ENCODE peak calls at places on chromosomes 7 and 10, in ten cellular contexts. One of them, this sample, is unnamed. For H3K4me1 and H3K27me3, the result is how much of the 10 kb centered on the place peaks cover.

GRCh38 chr10:95655571-95656290 is 780 bp downstream of the ALDH18A1 start:
- DNase-seq in hepatocyte: peak
- DNase-seq in GM23338: peak
- DNase-seq in left lung: peak
- DNase-seq in PC-9: no peak
- DNase-seq in stomach: no peak
- DNase-seq in transverse colon: peak
- DNase-seq in MM.1S: peak
- DNase-seq in heart right ventricle: no peak
- DNase-seq in tibial nerve: peak
- DNase-seq in this sample: no peak

GRCh38 chr10:119703903-119704508 is 21.8 kb upstream of the INPP5F start:
- DNase-seq in hepatocyte: no peak
- DNase-seq in GM23338: no peak
- DNase-seq in left lung: no peak
- DNase-seq in PC-9: no peak
- DNase-seq in stomach: no peak
- DNase-seq in transverse colon: no peak
- DNase-seq in MM.1S: no peak
- DNase-seq in heart right ventricle: no peak
- DNase-seq in tibial nerve: no peak
- DNase-seq in this sample: no peak

GRCh38 chr10:7846591-7846990 is 28.3 kb downstream of the TAF3 start:
- DNase-seq in hepatocyte: no peak
- DNase-seq in GM23338: no peak
- DNase-seq in left lung: no peak
- DNase-seq in PC-9: no peak
- DNase-seq in stomach: no peak
- DNase-seq in transverse colon: no peak
- DNase-seq in MM.1S: no peak
- DNase-seq in heart right ventricle: no peak
- DNase-seq in tibial nerve: no peak
- DNase-seq in this sample: no peak

GRCh38 chr10:68167271-68167670 is 58.0 kb downstream of the MYPN start:
- DNase-seq in hepatocyte: no peak
- DNase-seq in GM23338: no peak
- DNase-seq in left lung: no peak
- DNase-seq in PC-9: no peak
- DNase-seq in stomach: no peak
- DNase-seq in transverse colon: no peak
- DNase-seq in MM.1S: no peak
- DNase-seq in heart right ventricle: no peak
- DNase-seq in tibial nerve: no peak
- DNase-seq in this sample: no peak

GRCh38 chr7:98372993-98373392 is 27.9 kb downstream of the BAIAP2L1 start:
- DNase-seq in hepatocyte: no peak
- DNase-seq in GM23338: no peak
- DNase-seq in left lung: no peak
- DNase-seq in PC-9: no peak
- DNase-seq in stomach: no peak
- DNase-seq in transverse colon: no peak
- DNase-seq in MM.1S: no peak
- DNase-seq in heart right ventricle: no peak
- DNase-seq in tibial nerve: no peak
- DNase-seq in this sample: no peak

GRCh38 chr10:77696584-77696983 is 59.0 kb upstream of the KCNMA1 start:
- DNase-seq in hepatocyte: no peak
- DNase-seq in GM23338: no peak
- DNase-seq in left lung: no peak
- DNase-seq in PC-9: no peak
- DNase-seq in stomach: no peak
- DNase-seq in transverse colon: no peak
- DNase-seq in MM.1S: no peak
- DNase-seq in heart right ventricle: no peak
- DNase-seq in tibial nerve: no peak
- DNase-seq in this sample: no peak

GRCh38 chr7:155580367-155580766 is 34.0 kb upstream of the CNPY1 start:
- DNase-seq in hepatocyte: no peak
- DNase-seq in GM23338: no peak
- DNase-seq in left lung: no peak
- DNase-seq in PC-9: no peak
- DNase-seq in stomach: no peak
- DNase-seq in transverse colon: no peak
- DNase-seq in MM.1S: no peak
- DNase-seq in heart right ventricle: no peak
- DNase-seq in tibial nerve: no peak
- DNase-seq in this sample: no peak

GRCh38 chr7:108135446-108136190 is 5.5 kb upstream of the LAMB4 start:
- DNase-seq in hepatocyte: no peak
- DNase-seq in GM23338: no peak
- DNase-seq in left lung: no peak
- DNase-seq in PC-9: no peak
- DNase-seq in stomach: no peak
- DNase-seq in transverse colon: no peak
- DNase-seq in MM.1S: peak
- DNase-seq in heart right ventricle: no peak
- DNase-seq in tibial nerve: no peak
- DNase-seq in this sample: no peak

GRCh38 chr7:129670636-129671035 is 59.1 kb downstream of the NRF1 start:
- DNase-seq in hepatocyte: no peak
- DNase-seq in GM23338: no peak
- DNase-seq in left lung: no peak
- DNase-seq in PC-9: no peak
- DNase-seq in stomach: no peak
- DNase-seq in transverse colon: no peak
- DNase-seq in MM.1S: no peak
- DNase-seq in heart right ventricle: no peak
- DNase-seq in tibial nerve: no peak
- DNase-seq in this sample: no peak

GRCh38 chr10:26503911-26504310 is 65.8 kb downstream of the APBB1IP start:
- DNase-seq in hepatocyte: no peak
- DNase-seq in GM23338: peak
- DNase-seq in left lung: no peak
- DNase-seq in PC-9: no peak
- DNase-seq in stomach: no peak
- DNase-seq in transverse colon: no peak
- DNase-seq in MM.1S: no peak
- DNase-seq in heart right ventricle: no peak
- DNase-seq in tibial nerve: no peak
- DNase-seq in this sample: no peak

GRCh38 chr7:96342036-96342435 is 20.1 kb upstream of the SLC25A13 start:
- DNase-seq in hepatocyte: no peak
- DNase-seq in GM23338: no peak
- DNase-seq in left lung: no peak
- DNase-seq in PC-9: no peak
- DNase-seq in stomach: no peak
- DNase-seq in transverse colon: no peak
- DNase-seq in MM.1S: no peak
- DNase-seq in heart right ventricle: no peak
- DNase-seq in tibial nerve: no peak
- DNase-seq in this sample: no peak

GRCh38 chr7:4642468-4643203 is 39.5 kb upstream of the FOXK1 start:
- DNase-seq in hepatocyte: no peak
- DNase-seq in GM23338: no peak
- DNase-seq in left lung: no peak
- DNase-seq in PC-9: peak
- DNase-seq in stomach: no peak
- DNase-seq in transverse colon: no peak
- DNase-seq in MM.1S: no peak
- DNase-seq in heart right ventricle: no peak
- DNase-seq in tibial nerve: no peak
- DNase-seq in this sample: no peak

GRCh38 chr10:27542812-27543211 is 38.7 kb downstream of the RAB18 start:
- DNase-seq in hepatocyte: peak
- DNase-seq in GM23338: no peak
- DNase-seq in left lung: no peak
- DNase-seq in PC-9: no peak
- DNase-seq in stomach: no peak
- DNase-seq in transverse colon: no peak
- DNase-seq in MM.1S: no peak
- DNase-seq in heart right ventricle: no peak
- DNase-seq in tibial nerve: no peak
- DNase-seq in this sample: no peak

GRCh38 chr7:127813991-127814556 is 162.1 kb downstream of the SND1 start:
- DNase-seq in hepatocyte: no peak
- DNase-seq in GM23338: no peak
- DNase-seq in left lung: no peak
- DNase-seq in PC-9: no peak
- DNase-seq in stomach: no peak
- DNase-seq in transverse colon: no peak
- DNase-seq in MM.1S: no peak
- DNase-seq in heart right ventricle: no peak
- DNase-seq in tibial nerve: no peak
- DNase-seq in this sample: no peak

GRCh38 chr7:93894966-93895650 is 4.6 kb upstream of the TFPI2 start:
- DNase-seq in hepatocyte: no peak
- DNase-seq in GM23338: no peak
- DNase-seq in left lung: no peak
- DNase-seq in PC-9: no peak
- DNase-seq in stomach: no peak
- DNase-seq in transverse colon: no peak
- DNase-seq in MM.1S: no peak
- DNase-seq in heart right ventricle: no peak
- DNase-seq in tibial nerve: no peak
- DNase-seq in this sample: no peak

GRCh38 chr7:66281678-66282593 is 76.8 kb downstream of the TPST1 start:
- DNase-seq in hepatocyte: peak
- DNase-seq in GM23338: no peak
- DNase-seq in left lung: peak
- DNase-seq in PC-9: no peak
- DNase-seq in stomach: no peak
- DNase-seq in transverse colon: no peak
- DNase-seq in MM.1S: no peak
- DNase-seq in heart right ventricle: peak
- DNase-seq in tibial nerve: no peak
- DNase-seq in this sample: peak

DNA sequence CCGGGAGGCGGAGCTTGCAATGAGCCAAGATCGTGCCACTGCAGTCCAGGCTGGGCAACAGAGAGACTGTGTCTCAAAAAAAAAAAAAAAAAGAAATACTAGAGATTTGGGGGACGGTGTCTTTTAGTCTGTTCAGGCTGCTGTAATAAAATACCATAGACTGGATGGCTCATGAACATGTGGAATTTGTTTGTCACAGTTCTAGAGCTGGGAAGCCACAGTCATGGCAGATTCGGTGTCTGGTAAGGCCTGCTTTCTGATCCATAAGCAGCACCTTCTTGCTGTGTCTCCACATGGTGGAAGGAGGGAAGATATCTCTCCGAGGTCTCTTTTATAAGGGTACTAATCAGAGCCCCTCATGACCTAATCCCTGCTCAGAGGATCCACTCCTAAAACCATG is 102.7 kb upstream of the MKLN1 start:
- DNase-seq in hepatocyte: no peak
- DNase-seq in GM23338: no peak
- DNase-seq in left lung: no peak
- DNase-seq in PC-9: no peak
- DNase-seq in stomach: no peak
- DNase-seq in transverse colon: no peak
- DNase-seq in MM.1S: no peak
- DNase-seq in heart right ventricle: no peak
- DNase-seq in tibial nerve: no peak
- DNase-seq in this sample: no peak
- TF ChIP-seq CTCF in hepatocyte: no peak
- TF ChIP-seq CTCF in GM23338: no peak
- TF ChIP-seq CTCF in left lung: no peak
- TF ChIP-seq CTCF in PC-9: no peak
- TF ChIP-seq CTCF in stomach: no peak
- TF ChIP-seq CTCF in transverse colon: no peak
- TF ChIP-seq CTCF in MM.1S: no peak
- TF ChIP-seq CTCF in heart right ventricle: no peak
- TF ChIP-seq CTCF in tibial nerve: no peak
- TF ChIP-seq CTCF in this sample: no peak

DNA sequence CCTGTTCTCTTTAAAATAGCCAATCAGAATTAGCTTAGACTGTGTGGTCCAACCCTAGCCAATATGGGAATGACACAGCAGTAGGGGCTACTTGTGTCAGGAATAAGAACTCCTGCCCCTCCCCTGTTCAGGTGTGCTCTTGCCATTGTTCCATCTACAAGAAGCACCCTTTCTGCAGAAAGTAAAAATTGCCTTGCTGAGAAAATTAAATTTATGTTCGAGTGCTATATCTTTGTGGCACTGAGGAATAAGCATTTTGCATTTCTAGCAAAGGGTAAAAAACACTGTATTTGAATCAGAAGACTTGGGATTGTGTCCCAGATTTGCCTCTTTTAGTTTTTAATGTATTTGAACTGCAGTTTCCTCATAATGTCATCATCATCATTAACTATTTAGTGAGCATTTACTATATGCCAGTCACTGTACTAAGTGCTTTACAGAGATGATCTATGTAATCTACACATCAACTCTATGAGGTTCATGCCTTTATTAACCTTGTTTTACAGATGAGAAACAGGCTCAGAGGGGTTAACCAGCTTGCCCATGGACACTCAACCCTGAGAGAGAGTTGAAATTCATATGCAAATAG is 28.9 kb upstream of the XRCC2 start:
- DNase-seq in hepatocyte: no peak
- DNase-seq in GM23338: no peak
- DNase-seq in left lung: no peak
- DNase-seq in PC-9: peak
- DNase-seq in stomach: no peak
- DNase-seq in transverse colon: no peak
- DNase-seq in MM.1S: no peak
- DNase-seq in heart right ventricle: no peak
- DNase-seq in tibial nerve: no peak
- DNase-seq in this sample: no peak
- H3K4me1 ChIP-seq in hepatocyte: under half
- H3K4me1 ChIP-seq in GM23338: under half
- H3K4me1 ChIP-seq in left lung: under half
- H3K4me1 ChIP-seq in PC-9: under half
- H3K4me1 ChIP-seq in stomach: under half
- H3K4me1 ChIP-seq in transverse colon: under half
- H3K4me1 ChIP-seq in MM.1S: under half
- H3K4me1 ChIP-seq in heart right ventricle: under half
- H3K4me1 ChIP-seq in tibial nerve: under half
- H3K4me1 ChIP-seq in this sample: under half

DNA sequence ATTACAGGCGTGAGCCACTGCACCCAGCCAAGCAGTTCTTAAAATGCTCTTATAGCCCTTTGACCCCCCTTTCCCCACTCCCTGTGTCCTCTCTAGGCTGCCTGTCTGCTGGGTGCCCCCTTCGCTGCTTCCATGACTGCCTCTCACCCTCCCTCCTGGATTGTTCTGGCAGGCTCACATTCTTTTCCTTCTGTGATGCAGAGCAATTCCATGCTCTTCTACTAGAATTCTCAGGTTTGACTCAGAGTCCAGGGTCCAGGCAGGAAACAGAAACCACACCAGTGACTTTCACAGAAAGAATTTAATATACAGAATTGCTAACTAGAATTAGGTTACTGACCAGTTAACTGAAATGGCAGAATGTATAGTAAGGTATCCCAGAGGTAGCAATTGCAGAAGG is 244.8 kb downstream of the BAMBI start:
- DNase-seq in hepatocyte: no peak
- DNase-seq in GM23338: peak
- DNase-seq in left lung: no peak
- DNase-seq in PC-9: no peak
- DNase-seq in stomach: no peak
- DNase-seq in transverse colon: no peak
- DNase-seq in MM.1S: no peak
- DNase-seq in heart right ventricle: no peak
- DNase-seq in tibial nerve: no peak
- DNase-seq in this sample: no peak
- H3K27me3 ChIP-seq in hepatocyte: under half
- H3K27me3 ChIP-seq in GM23338: under half
- H3K27me3 ChIP-seq in left lung: under half
- H3K27me3 ChIP-seq in PC-9: under half
- H3K27me3 ChIP-seq in stomach: under half
- H3K27me3 ChIP-seq in transverse colon: under half
- H3K27me3 ChIP-seq in MM.1S: under half
- H3K27me3 ChIP-seq in heart right ventricle: under half
- H3K27me3 ChIP-seq in tibial nerve: under half
- H3K27me3 ChIP-seq in this sample: under half

GRCh38 chr7:134686782-134687181 is 40.1 kb downstream of the BPGM start:
- DNase-seq in hepatocyte: peak
- DNase-seq in GM23338: peak
- DNase-seq in left lung: no peak
- DNase-seq in PC-9: no peak
- DNase-seq in stomach: no peak
- DNase-seq in transverse colon: no peak
- DNase-seq in MM.1S: no peak
- DNase-seq in heart right ventricle: no peak
- DNase-seq in tibial nerve: no peak
- DNase-seq in this sample: no peak
- TF ChIP-seq CTCF in hepatocyte: peak
- TF ChIP-seq CTCF in GM23338: no peak
- TF ChIP-seq CTCF in left lung: peak
- TF ChIP-seq CTCF in PC-9: peak
- TF ChIP-seq CTCF in stomach: peak
- TF ChIP-seq CTCF in transverse colon: no peak
- TF ChIP-seq CTCF in MM.1S: peak
- TF ChIP-seq CTCF in heart right ventricle: peak
- TF ChIP-seq CTCF in tibial nerve: peak
- TF ChIP-seq CTCF in this sample: no peak

This sample was measured in thyroid gland.